ENCODE peak calls at places on chromosome X, in nine cellular contexts. O is lower lobe of right lung, U is RWPE1, I is dorsolateral prefrontal cortex, B is AG09309, H is tibial artery, Q is fibroblast of mammary gland, Z is fibroblast of lung, X is GM13976. K is an unnamed sample.

GRCh38 chrX:72712094-72712755 is 1.9 kb downstream of the PHKA1 start:
- DNase-seq in Q (peak; percentile 43), O (no peak), X (no peak), Z (peak; percentile 30), H (no peak), B (no peak), I (no peak), U (no peak), K (no peak)

GRCh38 chrX:640641-641040 is 10.1 kb downstream of the SHOX start:
- DNase-seq in Q (no peak), I (no peak), U (no peak), B (no peak), H (no peak), Z (no peak), X (no peak), O (no peak), K (no peak)

GRCh38 chrX:67749536-67749935 is 205.7 kb downstream of the AR start:
- DNase-seq in Q (no peak), O (no peak), B (no peak), U (no peak), Z (no peak), H (no peak), I (no peak), X (no peak), K (no peak)

GRCh38 chrX:71103110-71103983 is 3.2 kb downstream of the CXorf65 start:
- DNase-seq in Q (no peak), I (no peak), Z (no peak), H (no peak), X (peak; percentile 65), B (no peak), O (peak; percentile 46), U (no peak), K (no peak)

GRCh38 chrX:97587171-97587570 is 703.5 kb downstream of the RPA4 start:
- DNase-seq in U (no peak), Q (no peak), X (no peak), H (no peak), B (no peak), Z (no peak), O (no peak), I (no peak), K (no peak)

GRCh38 chrX:13220916-13221315 is 98.9 kb downstream of the ATXN3L start:
- DNase-seq in Z (peak; percentile 94), H (no peak), B (peak; percentile 51), I (no peak), O (no peak), X (peak; percentile 15), Q (peak; percentile 74), U (peak; percentile 14), K (no peak)

GRCh38 chrX:15785176-15785735 is 5.0 kb upstream of the ZRSR2 start:
- DNase-seq in Q (no peak), O (no peak), H (no peak), B (no peak), X (no peak), I (no peak), Z (no peak), U (no peak), K (no peak)

GRCh38 chrX:123835661-123836371 is 24.0 kb upstream of the XIAP start:
- DNase-seq in O (no peak), X (no peak), Z (peak; percentile 79), I (no peak), Q (peak; percentile 83), H (no peak), B (no peak), U (peak; percentile 59), K (no peak)

GRCh38 chrX:7574325-7574724 is 268.6 kb upstream of the VCX start:
- DNase-seq in Z (no peak), Q (peak; percentile 8), X (no peak), B (no peak), U (peak; percentile 5), H (no peak), O (no peak), I (no peak), K (no peak)

GRCh38 chrX:67892391-67892790 is 348.6 kb downstream of the AR start:
- DNase-seq in U (no peak), B (no peak), Z (no peak), I (no peak), H (no peak), O (no peak), Q (no peak), X (no peak), K (no peak)

GRCh38 chrX:50448565-50448964 is 22.1 kb downstream of the DGKK start:
- DNase-seq in U (peak; percentile 14), X (no peak), Q (peak; percentile 47), B (no peak), H (no peak), Z (no peak), O (no peak), I (no peak), K (no peak)

GRCh38 chrX:112874140-112874539 is 33.5 kb upstream of the AMOT start:
- DNase-seq in Q (peak; percentile 16), B (no peak), O (no peak), Z (peak; percentile 4), H (no peak), U (no peak), I (no peak), X (no peak), K (no peak)

GRCh38 chrX:48890296-48890925 is 7.2 kb downstream of the TIMM17B start:
- DNase-seq in Z (no peak), I (no peak), B (no peak), Q (no peak), X (peak; percentile 38), O (no peak), H (no peak), U (no peak), K (no peak)

DNA sequence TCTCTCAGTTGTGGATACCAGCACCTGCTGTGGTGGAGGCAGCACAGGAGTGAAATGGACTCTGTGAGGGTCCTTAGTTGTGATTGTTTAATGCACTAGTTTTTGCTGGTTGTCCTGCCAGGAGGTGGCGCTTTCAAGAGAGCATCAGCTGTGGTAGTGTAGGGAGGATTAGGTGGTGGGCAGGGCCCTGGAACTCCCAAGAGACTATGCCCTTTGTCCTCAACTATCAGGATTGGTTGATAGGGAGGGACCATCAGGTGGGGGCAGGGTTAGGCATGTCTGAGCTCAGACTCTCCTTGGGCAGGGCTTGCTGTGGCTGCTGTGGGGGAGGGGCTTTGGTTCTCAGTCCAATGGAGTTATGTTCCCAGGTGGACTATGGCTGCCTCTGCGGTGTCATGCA is 121.9 kb downstream of the RRAGB start:
- DNase-seq in B (no peak), I (no peak), O (no peak), Q (no peak), H (no peak), Z (no peak), U (no peak), X (no peak), K (no peak)
- TF ChIP-seq CTCF in B (no peak), I (no peak), O (no peak), Q (no peak), H (no peak), Z (no peak), U (no peak), X (no peak), K (no peak)

GRCh38 chrX:2652106-2652505 is 39.0 kb upstream of the CD99 start:
- DNase-seq in I (no peak), U (no peak), H (no peak), O (no peak), B (no peak), Z (no peak), X (no peak), Q (no peak), K (no peak)
- TF ChIP-seq CTCF in I (no peak), U (no peak), H (no peak), O (no peak), B (no peak), Z (peak; percentile 25), X (no peak), Q (peak; percentile 31), K (no peak)

DNA sequence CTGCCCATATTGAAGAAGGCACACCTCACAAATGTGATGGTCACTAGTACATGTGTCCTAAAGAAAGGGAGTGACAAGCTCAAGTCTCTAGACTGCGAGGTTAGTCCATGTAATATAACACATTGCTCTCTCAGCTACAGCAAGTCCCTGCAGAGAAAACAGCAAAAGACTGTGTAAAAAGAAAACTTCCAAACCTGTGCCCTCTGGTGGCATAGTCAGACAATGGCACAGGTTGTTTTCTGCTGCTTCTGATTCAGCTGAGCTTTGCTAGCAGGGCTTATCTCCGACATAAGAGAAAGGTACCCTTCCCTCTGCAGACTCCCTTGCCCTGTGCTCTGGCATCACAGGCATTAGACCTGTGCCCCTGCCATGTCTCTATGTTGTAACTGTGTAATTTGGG is 1.4 kb upstream of the SERPINA7 start:
- DNase-seq in Z (no peak), X (no peak), I (no peak), H (no peak), Q (peak; percentile 1), O (no peak), B (no peak), U (peak; percentile 1), K (no peak)
- TF ChIP-seq CTCF in Z (peak; percentile 23), X (no peak), I (no peak), H (no peak), Q (peak; percentile 29), O (no peak), B (peak; percentile 47), U (no peak), K (no peak)

DNA sequence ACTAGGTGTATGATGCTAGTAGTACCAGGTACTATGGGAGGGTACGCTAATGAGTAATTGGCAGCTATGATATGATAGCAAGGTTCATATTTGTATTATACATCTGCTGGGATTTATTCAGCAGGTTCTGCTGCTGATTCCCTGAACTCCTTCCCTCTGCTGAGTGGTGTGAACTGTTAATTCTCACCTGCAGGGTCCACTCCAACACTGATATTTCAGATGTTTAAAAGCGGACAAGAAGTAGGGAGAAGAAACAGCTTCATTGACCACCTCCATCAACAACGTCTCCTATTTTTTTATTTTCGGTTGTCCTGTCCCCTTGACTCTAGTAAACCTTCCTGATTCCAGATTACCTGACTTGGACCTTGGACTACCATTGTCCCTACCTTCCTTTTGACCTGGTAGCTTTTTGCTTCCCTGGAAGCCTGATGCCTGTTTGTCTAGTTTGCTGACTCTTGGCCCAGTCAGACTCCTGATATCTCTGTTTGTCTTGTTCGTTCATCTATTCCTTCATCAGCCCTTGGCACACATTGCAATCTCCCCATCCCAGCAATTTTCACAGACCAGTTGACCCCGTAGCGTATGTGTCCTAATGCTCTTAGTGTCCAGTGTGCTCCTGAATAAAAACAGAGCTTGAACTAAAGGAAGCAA is 34.0 kb upstream of the RNF128 start:
- DNase-seq in O (no peak), X (no peak), B (no peak), I (no peak), Q (no peak), U (no peak), Z (no peak), H (no peak), K (no peak)
- TF ChIP-seq CTCF in O (no peak), X (no peak), B (no peak), I (no peak), Q (no peak), U (no peak), Z (no peak), H (no peak), K (no peak)

DNA sequence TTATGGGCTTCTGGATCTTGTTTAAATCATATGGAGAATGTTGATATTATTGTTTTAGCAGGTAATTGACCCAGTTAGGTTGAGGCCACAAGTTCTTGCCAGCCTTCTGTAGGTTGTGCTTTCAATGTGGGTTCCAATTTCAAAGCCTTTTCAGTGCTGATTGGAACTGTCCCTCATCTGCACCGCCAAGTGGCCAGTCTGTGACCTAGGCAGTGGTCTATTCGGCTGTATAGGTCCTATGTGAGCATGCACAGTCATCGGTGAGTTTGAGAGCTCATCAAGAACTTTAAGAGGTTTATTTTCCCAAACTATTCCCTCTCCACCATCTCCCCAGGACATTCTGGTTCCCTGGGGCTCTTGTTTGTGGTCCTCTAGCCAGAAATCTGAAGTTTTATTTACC is 35.7 kb downstream of the DDX53 start:
- DNase-seq in H (no peak), B (no peak), O (no peak), X (no peak), I (no peak), Q (no peak), U (no peak), Z (no peak), K (no peak)
- TF ChIP-seq CTCF in H (no peak), B (no peak), O (no peak), X (no peak), I (no peak), Q (no peak), U (no peak), Z (no peak), K (no peak)

K was measured in omental fat pad.